ENCODE peak calls at places on chromosomes 6 and 20, in seven cellular contexts. Z is stimulated activated CD4-positive, alpha-beta T cell treated with anti-CD3 and anti-CD28 coated beads, Interleukin-2, amount 100 ng/mL, for 24 hours; X is SJSA1; B is NCI-H748 treated with DMSO at 0.1 percent for 48 hours; V is H9; H is naive thymus-derived CD8-positive, alpha-beta T cell; A is activated T-cell treated with anti-CD3 and anti-CD28 coated beads for 1 hour. P is an unnamed sample.

GRCh38 chr6:39076086-39076992 is 27.8 kb downstream of the GLP1R start:
- DNase-seq in Z (no peak), X (no peak), B (no peak), V (peak; percentile 13), H (no peak), A (no peak), P (no peak)

GRCh38 chr6:122568350-122568749 is 41.9 kb upstream of the PKIB start:
- DNase-seq in Z (no peak), X (no peak), B (no peak), V (no peak), H (no peak), A (no peak), P (no peak)

GRCh38 chr20:34549291-34549928 is 9.1 kb upstream of the MAP1LC3A start:
- DNase-seq in Z (no peak), X (no peak), B (no peak), V (peak; percentile 91), H (no peak), A (no peak), P (no peak)

GRCh38 chr6:127302728-127303675 is 36.3 kb downstream of the RNF146 start:
- DNase-seq in Z (peak; percentile 47), X (peak; percentile 66), B (no peak), V (no peak), H (peak; percentile 19), A (peak; percentile 17), P (peak; percentile 53)

GRCh38 chr20:44081888-44082287 is 105.1 kb downstream of the JPH2 start:
- DNase-seq in Z (no peak), X (no peak), B (no peak), V (no peak), H (no peak), A (no peak), P (no peak)

GRCh38 chr20:60354181-60354580 is 396.0 kb downstream of the CDH26 start:
- DNase-seq in Z (no peak), X (no peak), B (no peak), V (no peak), H (no peak), A (no peak), P (no peak)

GRCh38 chr20:62583424-62583920 is 58.8 kb upstream of the SLCO4A1 start:
- DNase-seq in Z (no peak), X (no peak), B (no peak), V (no peak), H (no peak), A (no peak), P (peak; percentile 27)

GRCh38 chr6:692356-692851 is 535 bp downstream of the EXOC2 start:
- DNase-seq in Z (peak; percentile 81), X (peak; percentile 52), B (peak; percentile 68), V (peak; percentile 55), H (peak; percentile 79), A (peak; percentile 58), P (peak; percentile 22)

GRCh38 chr20:3710703-3711417 is 1.5 kb downstream of the SIGLEC1 start:
- DNase-seq in Z (peak; percentile 87), X (peak; percentile 58), B (peak; percentile 20), V (peak; percentile 86), H (peak; percentile 75), A (peak; percentile 75), P (peak; percentile 31)

GRCh38 chr6:27902335-27903314 is 9.6 kb downstream of the OR2B2 start:
- DNase-seq in Z (peak; percentile 86), X (peak; percentile 94), B (peak; percentile 71), V (peak; percentile 78), H (peak; percentile 88), A (peak; percentile 91), P (peak; percentile 94)

GRCh38 chr6:28789553-28790083 is 134.2 kb downstream of the TRIM27 start:
- DNase-seq in Z (peak; percentile 67), X (peak; percentile 81), B (peak; percentile 81), V (peak; percentile 67), H (no peak), A (no peak), P (peak; percentile 15)

P was measured in pons.